ENCODE peak calls at places on chromosomes 3 and 15, in nine cellular contexts. F is prostate gland, P is spleen, E is breast epithelium, G is adrenal gland, Z is ovary, U is heart left ventricle, I is GM12891, A is tibial nerve. N is an unnamed sample.

GRCh38 chr3:192174283-192174682 is 553.1 kb downstream of the FGF12 start:
- DNase-seq in F (no peak), P (no peak), E (no peak), G (no peak), Z (no peak), U (no peak), I (no peak), A (no peak), N (no peak)

GRCh38 chr3:152071924-152072323 is 196.8 kb upstream of the MBNL1 start:
- DNase-seq in F (no peak), P (no peak), E (no peak), G (no peak), Z (no peak), U (no peak), I (no peak), A (no peak), N (no peak)

GRCh38 chr3:162643245-162643644 is 1146.6 kb downstream of the OTOL1 start:
- DNase-seq in F (no peak), P (no peak), E (no peak), G (no peak), Z (no peak), U (no peak), I (no peak), A (no peak), N (no peak)

GRCh38 chr3:73727117-73727802 is 102.5 kb upstream of the PDZRN3 start:
- DNase-seq in F (no peak), P (no peak), E (no peak), G (no peak), Z (no peak), U (no peak), I (no peak), A (no peak), N (no peak)

GRCh38 chr3:102536479-102536878 is 101.7 kb downstream of the ZPLD1 start:
- DNase-seq in F (peak; percentile 4), P (no peak), E (no peak), G (no peak), Z (no peak), U (no peak), I (no peak), A (no peak), N (no peak)

GRCh38 chr3:193742628-193743027 is 149.6 kb downstream of the OPA1 start:
- DNase-seq in F (no peak), P (no peak), E (no peak), G (no peak), Z (no peak), U (no peak), I (no peak), A (no peak), N (no peak)

GRCh38 chr3:71998995-71999673 is 214.2 kb upstream of the PROK2 start:
- DNase-seq in F (no peak), P (no peak), E (no peak), G (no peak), Z (no peak), U (no peak), I (no peak), A (no peak), N (no peak)

GRCh38 chr15:80442728-80443403 is 38.7 kb downstream of the ARNT2 start:
- DNase-seq in F (no peak), P (no peak), E (no peak), G (no peak), Z (no peak), U (no peak), I (no peak), A (no peak), N (no peak)

GRCh38 chr15:62591842-62592838 is 427.1 kb upstream of the C2CD4B start:
- DNase-seq in F (no peak), P (no peak), E (no peak), G (no peak), Z (no peak), U (no peak), I (no peak), A (no peak), N (no peak)

GRCh38 chr3:134646086-134646485 is 4.7 kb downstream of the KY start:
- DNase-seq in F (no peak), P (no peak), E (no peak), G (no peak), Z (no peak), U (no peak), I (no peak), A (no peak), N (peak; percentile 23)

GRCh38 chr3:123760817-123761216 is 123.3 kb downstream of the MYLK start:
- DNase-seq in F (no peak), P (no peak), E (no peak), G (no peak), Z (no peak), U (no peak), I (no peak), A (no peak), N (no peak)

GRCh38 chr3:170037463-170038433 is at the start of gene GPR160:
- DNase-seq in F (peak; percentile 79), P (peak; percentile 98), E (peak; percentile 85), G (peak; percentile 63), Z (peak; percentile 68), U (peak; percentile 70), I (peak; percentile 71), A (peak; percentile 23), N (peak; percentile 34)

GRCh38 chr3:153285194-153285641 is 123.2 kb downstream of the RAP2B start:
- DNase-seq in F (no peak), P (no peak), E (no peak), G (no peak), Z (no peak), U (no peak), I (no peak), A (no peak), N (no peak)

GRCh38 chr3:79202471-79203143 is 565.2 kb downstream of the ROBO1 start:
- DNase-seq in F (no peak), P (no peak), E (no peak), G (no peak), Z (no peak), U (no peak), I (no peak), A (no peak), N (no peak)

GRCh38 chr3:69121513-69121912 is 882 bp downstream of the LMOD3 start:
- DNase-seq in F (no peak), P (no peak), E (no peak), G (no peak), Z (no peak), U (no peak), I (no peak), A (no peak), N (no peak)
- TF ChIP-seq POLR2A in F (no peak), P (no peak), E (no peak), G (no peak), Z (no peak), U (no peak), I (no peak), A (no peak), N (no peak)

DNA sequence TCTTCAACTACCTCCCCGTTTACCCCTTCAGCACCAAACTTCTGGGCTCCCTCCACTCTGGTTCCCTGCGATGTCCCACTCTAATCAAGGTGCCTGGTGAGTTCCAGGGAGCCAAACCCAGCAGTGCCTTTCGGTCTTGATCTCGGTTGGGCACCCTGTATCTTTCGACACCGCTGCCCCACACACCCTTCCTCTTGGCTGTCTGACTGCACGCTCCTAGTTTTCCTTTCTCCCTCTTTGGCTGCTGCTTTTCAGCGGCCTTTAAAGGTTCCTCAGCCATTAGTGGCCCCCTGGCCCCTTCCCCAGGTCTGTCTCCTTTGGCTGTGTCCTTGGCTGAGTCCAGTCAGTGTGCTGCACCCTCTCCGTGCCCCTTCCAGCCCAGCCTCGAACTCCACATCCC is 784 bp downstream of the TTLL3 start:
- DNase-seq in F (no peak), P (peak; percentile 67), E (no peak), G (no peak), Z (no peak), U (no peak), I (no peak), A (no peak), N (no peak)
- TF ChIP-seq POLR2A in F (no peak), P (no peak), E (no peak), G (no peak), Z (no peak), U (no peak), I (peak; percentile 41), A (no peak), N (no peak)

GRCh38 chr3:86895202-86895601 is 95.7 kb downstream of the VGLL3 start:
- DNase-seq in F (no peak), P (no peak), E (no peak), G (no peak), Z (no peak), U (no peak), I (no peak), A (no peak), N (no peak)
- TF ChIP-seq POLR2A in F (no peak), P (no peak), E (no peak), G (no peak), Z (no peak), U (no peak), I (no peak), A (no peak), N (no peak)

DNA sequence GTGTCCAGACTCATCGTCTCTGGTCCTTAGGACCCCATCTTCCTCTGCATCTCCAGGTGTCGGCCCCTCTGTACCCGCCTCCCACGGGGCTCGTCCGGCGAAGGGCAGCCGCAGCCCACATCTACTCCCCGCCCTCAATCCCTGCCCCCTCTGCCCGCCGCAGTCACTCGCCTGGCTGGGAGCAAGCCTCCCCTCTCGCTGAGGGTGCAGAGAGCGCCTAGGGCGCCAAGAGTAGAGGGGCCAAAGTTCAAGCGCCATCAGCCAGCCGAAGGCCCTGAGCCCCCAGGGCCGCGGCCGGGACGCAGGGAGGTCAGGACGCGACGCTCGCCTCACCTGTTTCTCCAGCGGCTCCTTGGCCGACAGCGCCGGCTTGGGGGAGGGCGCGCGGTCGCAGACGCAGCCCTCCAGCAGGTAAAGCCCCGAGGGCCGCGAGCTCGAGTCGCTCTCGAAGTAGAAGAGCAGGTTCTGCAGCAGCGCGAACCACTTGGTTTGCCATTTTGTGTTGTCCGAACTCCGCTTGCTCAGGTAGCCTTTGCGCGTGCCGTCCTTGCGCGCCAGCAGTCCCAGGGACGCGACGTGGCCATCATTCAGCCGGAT is 592 bp downstream of the RASGRF1 start:
- DNase-seq in F (no peak), P (no peak), E (no peak), G (no peak), Z (no peak), U (no peak), I (peak; percentile 29), A (no peak), N (peak; percentile 80)
- TF ChIP-seq POLR2A in F (no peak), P (no peak), E (no peak), G (no peak), Z (no peak), U (no peak), I (no peak), A (no peak), N (no peak)

DNA sequence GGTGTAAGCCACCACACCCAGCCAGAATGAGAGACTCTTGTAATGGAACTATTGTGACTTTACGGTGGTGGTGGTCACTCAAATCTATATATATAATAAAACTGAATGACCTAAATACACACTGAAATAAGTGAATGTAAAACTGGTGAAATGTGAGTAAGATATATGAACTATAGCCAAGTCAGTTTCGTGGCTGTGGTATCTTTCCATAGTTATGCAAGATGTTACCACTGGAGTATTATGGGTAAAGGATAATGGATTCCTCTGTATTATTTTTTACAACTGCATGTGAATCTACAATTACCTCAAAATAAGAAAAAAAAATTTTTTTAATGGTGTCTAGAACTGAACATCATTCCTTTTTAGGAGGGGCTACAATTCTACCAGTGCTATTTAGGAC is 21.9 kb downstream of the PIK3CB start:
- DNase-seq in F (no peak), P (no peak), E (no peak), G (no peak), Z (no peak), U (no peak), I (no peak), A (no peak), N (no peak)
- TF ChIP-seq POLR2A in F (no peak), P (no peak), E (no peak), G (no peak), Z (no peak), U (no peak), I (no peak), A (no peak), N (no peak)

N was measured in lower leg skin.